ENCODE peak calls at places on chromosomes 16 and 17, in eight cellular contexts. One of them, this sample, is unnamed.

GRCh38 chr17:2510559-2510958 is 1.1 kb downstream of the METTL16 start:
- DNase-seq in progenitor cell of endocrine pancreas: no peak
- DNase-seq in activated gamma-delta T cell: no peak
- DNase-seq in posterior vena cava: peak
- DNase-seq in heart right ventricle: no peak
- DNase-seq in brain microvascular endothelial cell: no peak
- DNase-seq in NCI-H1436: no peak
- DNase-seq in AG10803: no peak
- DNase-seq in this sample: no peak

GRCh38 chr16:89093602-89094251 is at the start of gene ACSF3:
- DNase-seq in progenitor cell of endocrine pancreas: no peak
- DNase-seq in activated gamma-delta T cell: peak
- DNase-seq in posterior vena cava: peak
- DNase-seq in heart right ventricle: peak
- DNase-seq in brain microvascular endothelial cell: peak
- DNase-seq in NCI-H1436: no peak
- DNase-seq in AG10803: peak
- DNase-seq in this sample: peak

GRCh38 chr17:72416054-72416691 is 295.4 kb downstream of the SOX9 start:
- DNase-seq in progenitor cell of endocrine pancreas: no peak
- DNase-seq in activated gamma-delta T cell: no peak
- DNase-seq in posterior vena cava: no peak
- DNase-seq in heart right ventricle: no peak
- DNase-seq in brain microvascular endothelial cell: no peak
- DNase-seq in NCI-H1436: peak
- DNase-seq in AG10803: no peak
- DNase-seq in this sample: no peak

GRCh38 chr17:39461911-39462641 is 790 bp downstream of the CDK12 start:
- DNase-seq in progenitor cell of endocrine pancreas: no peak
- DNase-seq in activated gamma-delta T cell: no peak
- DNase-seq in posterior vena cava: peak
- DNase-seq in heart right ventricle: no peak
- DNase-seq in brain microvascular endothelial cell: peak
- DNase-seq in NCI-H1436: no peak
- DNase-seq in AG10803: no peak
- DNase-seq in this sample: no peak

GRCh38 chr17:17729620-17730249 is 48.5 kb downstream of the RAI1 start:
- DNase-seq in progenitor cell of endocrine pancreas: peak
- DNase-seq in activated gamma-delta T cell: no peak
- DNase-seq in posterior vena cava: no peak
- DNase-seq in heart right ventricle: no peak
- DNase-seq in brain microvascular endothelial cell: no peak
- DNase-seq in NCI-H1436: peak
- DNase-seq in AG10803: no peak
- DNase-seq in this sample: no peak

GRCh38 chr16:23706439-23706838 is 6.6 kb downstream of the ERN2 start:
- DNase-seq in progenitor cell of endocrine pancreas: no peak
- DNase-seq in activated gamma-delta T cell: no peak
- DNase-seq in posterior vena cava: no peak
- DNase-seq in heart right ventricle: no peak
- DNase-seq in brain microvascular endothelial cell: no peak
- DNase-seq in NCI-H1436: no peak
- DNase-seq in AG10803: no peak
- DNase-seq in this sample: no peak

GRCh38 chr16:2512920-2513404 is 790 bp upstream of the ATP6V0C start:
- DNase-seq in progenitor cell of endocrine pancreas: no peak
- DNase-seq in activated gamma-delta T cell: no peak
- DNase-seq in posterior vena cava: no peak
- DNase-seq in heart right ventricle: no peak
- DNase-seq in brain microvascular endothelial cell: no peak
- DNase-seq in NCI-H1436: peak
- DNase-seq in AG10803: no peak
- DNase-seq in this sample: no peak

GRCh38 chr16:58488531-58488930 is 11.4 kb upstream of the NDRG4 start:
- DNase-seq in progenitor cell of endocrine pancreas: no peak
- DNase-seq in activated gamma-delta T cell: no peak
- DNase-seq in posterior vena cava: peak
- DNase-seq in heart right ventricle: no peak
- DNase-seq in brain microvascular endothelial cell: no peak
- DNase-seq in NCI-H1436: no peak
- DNase-seq in AG10803: no peak
- DNase-seq in this sample: no peak

GRCh38 chr17:67563692-67564228 is 154.0 kb upstream of the NOL11 start:
- DNase-seq in progenitor cell of endocrine pancreas: no peak
- DNase-seq in activated gamma-delta T cell: no peak
- DNase-seq in posterior vena cava: no peak
- DNase-seq in heart right ventricle: no peak
- DNase-seq in brain microvascular endothelial cell: no peak
- DNase-seq in NCI-H1436: no peak
- DNase-seq in AG10803: no peak
- DNase-seq in this sample: no peak

GRCh38 chr16:77603656-77604055 is 118.7 kb upstream of the NUDT7 start:
- DNase-seq in progenitor cell of endocrine pancreas: no peak
- DNase-seq in activated gamma-delta T cell: no peak
- DNase-seq in posterior vena cava: no peak
- DNase-seq in heart right ventricle: no peak
- DNase-seq in brain microvascular endothelial cell: no peak
- DNase-seq in NCI-H1436: no peak
- DNase-seq in AG10803: no peak
- DNase-seq in this sample: no peak

GRCh38 chr16:12503201-12503600 is 300.5 kb downstream of the CPPED1 start:
- DNase-seq in progenitor cell of endocrine pancreas: no peak
- DNase-seq in activated gamma-delta T cell: no peak
- DNase-seq in posterior vena cava: no peak
- DNase-seq in heart right ventricle: no peak
- DNase-seq in brain microvascular endothelial cell: no peak
- DNase-seq in NCI-H1436: peak
- DNase-seq in AG10803: no peak
- DNase-seq in this sample: no peak

GRCh38 chr17:57121308-57122042 is 36.4 kb downstream of the AKAP1 start:
- DNase-seq in progenitor cell of endocrine pancreas: peak
- DNase-seq in activated gamma-delta T cell: no peak
- DNase-seq in posterior vena cava: no peak
- DNase-seq in heart right ventricle: peak
- DNase-seq in brain microvascular endothelial cell: peak
- DNase-seq in NCI-H1436: peak
- DNase-seq in AG10803: peak
- DNase-seq in this sample: no peak

GRCh38 chr17:518047-518735 is 165.6 kb upstream of the RPH3AL start:
- DNase-seq in progenitor cell of endocrine pancreas: no peak
- DNase-seq in activated gamma-delta T cell: no peak
- DNase-seq in posterior vena cava: peak
- DNase-seq in heart right ventricle: peak
- DNase-seq in brain microvascular endothelial cell: no peak
- DNase-seq in NCI-H1436: no peak
- DNase-seq in AG10803: no peak
- DNase-seq in this sample: no peak

GRCh38 chr17:78650093-78650715 is 73.0 kb upstream of the DNAH17 start:
- DNase-seq in progenitor cell of endocrine pancreas: no peak
- DNase-seq in activated gamma-delta T cell: no peak
- DNase-seq in posterior vena cava: peak
- DNase-seq in heart right ventricle: no peak
- DNase-seq in brain microvascular endothelial cell: no peak
- DNase-seq in NCI-H1436: no peak
- DNase-seq in AG10803: no peak
- DNase-seq in this sample: no peak

GRCh38 chr16:7209598-7209997 is 123.0 kb upstream of the RBFOX1 start:
- DNase-seq in progenitor cell of endocrine pancreas: no peak
- DNase-seq in activated gamma-delta T cell: no peak
- DNase-seq in posterior vena cava: no peak
- DNase-seq in heart right ventricle: no peak
- DNase-seq in brain microvascular endothelial cell: no peak
- DNase-seq in NCI-H1436: no peak
- DNase-seq in AG10803: no peak
- DNase-seq in this sample: no peak

GRCh38 chr16:80071964-80072363 is 468.8 kb upstream of the DYNLRB2 start:
- DNase-seq in progenitor cell of endocrine pancreas: no peak
- DNase-seq in activated gamma-delta T cell: no peak
- DNase-seq in posterior vena cava: no peak
- DNase-seq in heart right ventricle: no peak
- DNase-seq in brain microvascular endothelial cell: no peak
- DNase-seq in NCI-H1436: no peak
- DNase-seq in AG10803: no peak
- DNase-seq in this sample: no peak

GRCh38 chr16:7303677-7304200 is 28.9 kb upstream of the RBFOX1 start:
- DNase-seq in progenitor cell of endocrine pancreas: no peak
- DNase-seq in activated gamma-delta T cell: no peak
- DNase-seq in posterior vena cava: no peak
- DNase-seq in heart right ventricle: no peak
- DNase-seq in brain microvascular endothelial cell: no peak
- DNase-seq in NCI-H1436: peak
- DNase-seq in AG10803: no peak
- DNase-seq in this sample: no peak

GRCh38 chr16:48356633-48357376 is 28.4 kb downstream of the SIAH1 start:
- DNase-seq in progenitor cell of endocrine pancreas: no peak
- DNase-seq in activated gamma-delta T cell: no peak
- DNase-seq in posterior vena cava: no peak
- DNase-seq in heart right ventricle: no peak
- DNase-seq in brain microvascular endothelial cell: no peak
- DNase-seq in NCI-H1436: no peak
- DNase-seq in AG10803: no peak
- DNase-seq in this sample: no peak

GRCh38 chr16:5024632-5025031 is 9.1 kb downstream of the NAGPA start:
- DNase-seq in progenitor cell of endocrine pancreas: no peak
- DNase-seq in activated gamma-delta T cell: no peak
- DNase-seq in posterior vena cava: no peak
- DNase-seq in heart right ventricle: no peak
- DNase-seq in brain microvascular endothelial cell: no peak
- DNase-seq in NCI-H1436: peak
- DNase-seq in AG10803: no peak
- DNase-seq in this sample: peak

GRCh38 chr17:75352079-75352569 is 53.4 kb downstream of the GRB2 start:
- DNase-seq in progenitor cell of endocrine pancreas: peak
- DNase-seq in activated gamma-delta T cell: no peak
- DNase-seq in posterior vena cava: no peak
- DNase-seq in heart right ventricle: no peak
- DNase-seq in brain microvascular endothelial cell: no peak
- DNase-seq in NCI-H1436: no peak
- DNase-seq in AG10803: no peak
- DNase-seq in this sample: no peak

GRCh38 chr16:80552277-80552676 is 11.5 kb downstream of the DYNLRB2 start:
- DNase-seq in progenitor cell of endocrine pancreas: no peak
- DNase-seq in activated gamma-delta T cell: no peak
- DNase-seq in posterior vena cava: no peak
- DNase-seq in heart right ventricle: no peak
- DNase-seq in brain microvascular endothelial cell: no peak
- DNase-seq in NCI-H1436: no peak
- DNase-seq in AG10803: no peak
- DNase-seq in this sample: no peak

GRCh38 chr16:81505011-81505660 is 60.5 kb downstream of the CMIP start:
- DNase-seq in progenitor cell of endocrine pancreas: no peak
- DNase-seq in activated gamma-delta T cell: no peak
- DNase-seq in posterior vena cava: no peak
- DNase-seq in heart right ventricle: no peak
- DNase-seq in brain microvascular endothelial cell: no peak
- DNase-seq in NCI-H1436: no peak
- DNase-seq in AG10803: no peak
- DNase-seq in this sample: no peak

GRCh38 chr17:17439971-17440843 is 36.6 kb upstream of the MED9 start:
- DNase-seq in progenitor cell of endocrine pancreas: peak
- DNase-seq in activated gamma-delta T cell: no peak
- DNase-seq in posterior vena cava: peak
- DNase-seq in heart right ventricle: peak
- DNase-seq in brain microvascular endothelial cell: peak
- DNase-seq in NCI-H1436: peak
- DNase-seq in AG10803: no peak
- DNase-seq in this sample: no peak

GRCh38 chr16:78480588-78480987 is 381.1 kb downstream of the WWOX start:
- DNase-seq in progenitor cell of endocrine pancreas: no peak
- DNase-seq in activated gamma-delta T cell: no peak
- DNase-seq in posterior vena cava: no peak
- DNase-seq in heart right ventricle: no peak
- DNase-seq in brain microvascular endothelial cell: no peak
- DNase-seq in NCI-H1436: no peak
- DNase-seq in AG10803: no peak
- DNase-seq in this sample: no peak

GRCh38 chr17:57380055-57380356 is 123.7 kb downstream of the MSI2 start:
- DNase-seq in progenitor cell of endocrine pancreas: no peak
- DNase-seq in activated gamma-delta T cell: no peak
- DNase-seq in posterior vena cava: no peak
- DNase-seq in heart right ventricle: no peak
- DNase-seq in brain microvascular endothelial cell: no peak
- DNase-seq in NCI-H1436: no peak
- DNase-seq in AG10803: no peak
- DNase-seq in this sample: no peak

GRCh38 chr17:18259621-18260331 is 686 bp upstream of the MIEF2 start:
- DNase-seq in progenitor cell of endocrine pancreas: no peak
- DNase-seq in activated gamma-delta T cell: no peak
- DNase-seq in posterior vena cava: no peak
- DNase-seq in heart right ventricle: no peak
- DNase-seq in brain microvascular endothelial cell: no peak
- DNase-seq in NCI-H1436: no peak
- DNase-seq in AG10803: peak
- DNase-seq in this sample: no peak

GRCh38 chr16:87560428-87561199 is 41.7 kb upstream of the JPH3 start:
- DNase-seq in progenitor cell of endocrine pancreas: no peak
- DNase-seq in activated gamma-delta T cell: no peak
- DNase-seq in posterior vena cava: peak
- DNase-seq in heart right ventricle: peak
- DNase-seq in brain microvascular endothelial cell: no peak
- DNase-seq in NCI-H1436: no peak
- DNase-seq in AG10803: peak
- DNase-seq in this sample: no peak

GRCh38 chr16:70750893-70751467 is 50.0 kb downstream of the VAC14 start:
- DNase-seq in progenitor cell of endocrine pancreas: no peak
- DNase-seq in activated gamma-delta T cell: no peak
- DNase-seq in posterior vena cava: peak
- DNase-seq in heart right ventricle: peak
- DNase-seq in brain microvascular endothelial cell: peak
- DNase-seq in NCI-H1436: no peak
- DNase-seq in AG10803: peak
- DNase-seq in this sample: peak

GRCh38 chr17:349666-350065 is 2.9 kb downstream of the RPH3AL start:
- DNase-seq in progenitor cell of endocrine pancreas: no peak
- DNase-seq in activated gamma-delta T cell: no peak
- DNase-seq in posterior vena cava: peak
- DNase-seq in heart right ventricle: no peak
- DNase-seq in brain microvascular endothelial cell: no peak
- DNase-seq in NCI-H1436: no peak
- DNase-seq in AG10803: no peak
- DNase-seq in this sample: no peak

GRCh38 chr17:56310780-56311179 is 157.5 kb downstream of the ANKFN1 start:
- DNase-seq in progenitor cell of endocrine pancreas: no peak
- DNase-seq in activated gamma-delta T cell: no peak
- DNase-seq in posterior vena cava: no peak
- DNase-seq in heart right ventricle: no peak
- DNase-seq in brain microvascular endothelial cell: no peak
- DNase-seq in NCI-H1436: no peak
- DNase-seq in AG10803: no peak
- DNase-seq in this sample: no peak

GRCh38 chr17:66508896-66509843 is 206.8 kb downstream of the PRKCA start:
- DNase-seq in progenitor cell of endocrine pancreas: no peak
- DNase-seq in activated gamma-delta T cell: no peak
- DNase-seq in posterior vena cava: no peak
- DNase-seq in heart right ventricle: no peak
- DNase-seq in brain microvascular endothelial cell: peak
- DNase-seq in NCI-H1436: no peak
- DNase-seq in AG10803: peak
- DNase-seq in this sample: peak

This sample was measured in gastrocnemius medialis.